ENCODE peak calls at places on chromosomes 1 and 21, in four cellular contexts. P is K562, E is HepG2, Z is GM12878. R is an unnamed sample.

GRCh38 chr1:17874231-17874630 is 119.1 kb downstream of the ACTL8 start:
- DNase-seq in P (no peak), E (no peak), Z (no peak), R (no peak)

GRCh38 chr1:45973106-45973505 is 159.3 kb downstream of the PIK3R3 start:
- DNase-seq in P (no peak), E (no peak), Z (no peak), R (no peak)

GRCh38 chr1:193625255-193625654 is 438.8 kb upstream of the B3GALT2 start:
- DNase-seq in P (no peak), E (no peak), Z (no peak), R (no peak)

GRCh38 chr1:227910506-227910905 is 37.2 kb downstream of the WNT9A start:
- DNase-seq in P (no peak), E (no peak), Z (no peak), R (no peak)

GRCh38 chr1:155026154-155026553 is 7.4 kb downstream of the DCST2 start:
- DNase-seq in P (no peak), E (no peak), Z (no peak), R (no peak)

GRCh38 chr1:155223017-155223416 is 14.5 kb downstream of the MTX1 start:
- DNase-seq in P (peak), E (no peak), Z (no peak), R (no peak)

GRCh38 chr21:37683396-37684114 is 232.7 kb downstream of the KCNJ6 start:
- DNase-seq in P (no peak), E (no peak), Z (no peak), R (no peak)

GRCh38 chr1:39104158-39105060 is 78.3 kb downstream of the NDUFS5 start:
- DNase-seq in P (peak), E (no peak), Z (no peak), R (peak)

GRCh38 chr1:39385067-39385988 is 106.1 kb upstream of the BMP8A start:
- DNase-seq in P (peak), E (no peak), Z (no peak), R (no peak)

GRCh38 chr1:175090775-175091174 is 23.1 kb downstream of the TNN start:
- DNase-seq in P (no peak), E (no peak), Z (no peak), R (no peak)
- TF ChIP-seq TCF7 in P (no peak), E (no peak), Z (no peak), R (no peak)

DNA sequence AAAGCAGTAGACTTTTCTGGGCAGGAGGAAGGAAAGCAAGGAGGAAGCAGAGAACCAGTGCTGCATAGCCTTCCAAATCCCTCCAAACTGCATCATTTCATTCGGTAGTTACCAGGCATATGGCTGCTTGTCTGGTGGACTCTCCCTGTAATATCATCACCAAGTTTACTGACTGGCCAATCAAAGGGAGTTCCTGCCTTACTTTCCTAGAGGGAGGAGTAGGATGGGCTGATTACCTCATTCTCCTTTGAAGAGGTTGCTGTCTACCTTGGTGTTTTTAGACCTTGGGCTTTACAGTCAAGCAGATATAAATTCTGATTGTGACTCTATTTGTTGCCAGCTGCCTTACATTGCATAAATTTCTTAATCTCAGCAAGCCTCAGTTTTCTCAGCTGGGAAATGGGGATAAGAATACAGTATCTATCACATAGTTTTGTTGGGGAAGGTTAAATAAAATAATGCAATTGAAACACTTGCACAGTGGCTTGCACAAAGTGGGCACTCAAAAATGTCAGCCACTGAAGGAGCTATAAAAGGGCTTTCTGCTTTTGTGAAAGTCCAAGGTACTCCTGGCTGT is 297.3 kb upstream of the PROX1 start:
- DNase-seq in P (no peak), E (no peak), Z (no peak), R (no peak)
- TF ChIP-seq TCF7 in P (no peak), E (no peak), Z (no peak), R (no peak)

GRCh38 chr1:179082308-179083030 is 599 bp downstream of the TOR3A start:
- DNase-seq in P (peak), E (peak), Z (no peak), R (peak)

GRCh38 chr1:179083031-179083345 is 1.1 kb downstream of the TOR3A start:
- DNase-seq in P (no peak), E (no peak), Z (no peak), R (no peak)

GRCh38 chr1:179080866-179081695 is 789 bp upstream of the TOR3A start:
- DNase-seq in P (peak), E (no peak), Z (no peak), R (no peak)

GRCh38 chr1:179081696-179082307 is at the start of gene TOR3A:
- DNase-seq in P (peak), E (peak), Z (peak), R (peak)

GRCh38 chr1:179083533-179083932 is 1.7 kb downstream of the TOR3A start:
- DNase-seq in P (peak), E (no peak), Z (peak), R (no peak)
- TF ChIP-seq TCF7 in P (no peak), E (no peak), Z (no peak), R (no peak)

GRCh38 chr1:16618719-16619118 is 5.4 kb upstream of the NBPF1 start:
- DNase-seq in P (no peak), E (no peak), Z (no peak), R (peak)
- TF ChIP-seq TCF7 in P (no peak), E (no peak), Z (no peak), R (no peak)

DNA sequence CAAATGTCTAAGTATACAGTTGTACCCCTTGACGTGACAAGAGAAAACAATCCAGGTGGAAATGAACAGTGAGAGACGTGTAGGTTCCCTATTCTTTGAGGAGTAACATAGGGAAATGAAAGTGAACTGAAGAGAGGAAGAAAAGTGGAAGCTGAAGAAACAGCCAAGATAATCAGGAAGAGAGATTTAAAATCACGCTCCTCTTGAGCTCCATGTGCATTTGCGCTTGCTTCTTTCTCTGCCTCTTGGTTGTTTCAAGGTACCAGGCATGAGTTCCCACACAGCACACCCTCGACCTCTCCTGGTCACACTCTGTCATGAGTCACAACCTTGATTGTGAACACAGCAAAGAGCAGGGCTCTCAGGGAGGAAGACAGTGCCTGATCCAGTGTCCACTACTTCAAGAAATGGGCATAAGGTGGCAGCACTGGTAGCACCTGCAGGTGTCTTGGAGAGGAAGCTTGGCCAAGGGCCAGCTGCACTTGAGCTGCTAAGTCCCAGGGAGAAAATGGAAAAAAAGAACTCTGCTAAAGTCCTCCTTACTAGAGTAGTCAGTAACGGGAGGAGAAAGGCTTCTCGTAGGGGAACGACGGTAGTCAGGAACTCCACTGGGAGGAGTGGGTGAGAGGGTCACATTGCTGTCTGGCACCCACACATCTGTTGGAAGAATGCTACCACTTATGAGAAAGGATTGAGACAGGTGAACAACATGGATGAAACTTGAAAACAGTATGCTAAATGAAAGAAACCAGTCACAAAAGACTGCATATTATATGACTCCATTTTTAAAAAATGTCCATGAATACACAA is 18.3 kb upstream of the ARID1A start:
- DNase-seq in P (peak), E (peak), Z (peak), R (peak)
- TF ChIP-seq TCF7 in P (no peak), E (no peak), Z (no peak), R (no peak)

GRCh38 chr1:34597877-34598514 is 156.9 kb upstream of the GJB5 start:
- DNase-seq in P (peak), E (peak), Z (peak), R (peak)
- TF ChIP-seq TCF7 in P (no peak), E (no peak), Z (no peak), R (no peak)